ENCODE peak calls at places on chromosomes 7 and 10, in eight cellular contexts. L is T-cell; H is right atrium auricular region; K is adipocyte; E is ovary; N is GM13977; J is GM12865; O is effector memory CD8-positive, alpha-beta T cell. G is an unnamed sample.

GRCh38 chr10:119651514-119652327 is 541 bp downstream of the BAG3 start:
- DNase-seq in K (peak), J (no peak), O (no peak), E (peak), H (no peak), L (no peak), N (peak), G (peak)

GRCh38 chr10:132974886-132975881 is 32.8 kb upstream of the CFAP46 start:
- DNase-seq in E (no peak), O (no peak), L (no peak), K (no peak), H (no peak), N (no peak), J (no peak), G (peak)

GRCh38 chr7:158266817-158267736 is 320.5 kb downstream of the PTPRN2 start:
- DNase-seq in J (no peak), K (no peak), E (no peak), N (no peak), H (no peak), L (no peak), O (no peak), G (no peak)

GRCh38 chr10:94357193-94357592 is 5.5 kb downstream of the NOC3L start:
- DNase-seq in J (no peak), H (no peak), E (no peak), L (no peak), O (no peak), K (no peak), N (no peak), G (no peak)

GRCh38 chr10:90947025-90947960 is 26.4 kb upstream of the ANKRD1 start:
- DNase-seq in E (no peak), K (peak), L (no peak), H (no peak), N (peak), J (peak), O (no peak), G (no peak)

GRCh38 chr10:84188815-84189214 is 5.5 kb upstream of the CDHR1 start:
- DNase-seq in J (no peak), K (no peak), H (no peak), L (no peak), E (no peak), O (no peak), N (no peak), G (no peak)

GRCh38 chr10:69958232-69958902 is 94.3 kb upstream of the MACROH2A2 start:
- DNase-seq in L (peak), K (peak), J (peak), O (peak), E (no peak), H (no peak), N (peak), G (peak)

GRCh38 chr7:22173884-22174573 is 182.9 kb downstream of the RAPGEF5 start:
- DNase-seq in H (no peak), J (peak), L (no peak), K (no peak), N (peak), O (peak), E (no peak), G (peak)

GRCh38 chr7:102042016-102042656 is 224.7 kb downstream of the CUX1 start:
- DNase-seq in K (peak), O (no peak), N (no peak), L (no peak), J (no peak), E (no peak), H (no peak), G (peak)

GRCh38 chr10:7269988-7270387 is 140.8 kb downstream of the SFMBT2 start:
- DNase-seq in L (no peak), E (no peak), H (no peak), N (no peak), J (no peak), O (no peak), K (no peak), G (no peak)

GRCh38 chr10:122051609-122052385 is 62.8 kb downstream of the TACC2 start:
- DNase-seq in H (no peak), O (no peak), N (no peak), E (no peak), J (no peak), L (no peak), K (peak), G (peak)